ENCODE peak calls at places on chromosomes 3 and 15, in seven cellular contexts. One of them, this sample, is unnamed.

GRCh38 chr3:64619216-64619615 is 68.6 kb downstream of the ADAMTS9 start:
- DNase-seq in tibial nerve: no peak
- DNase-seq in iPS DF 6.9: no peak
- DNase-seq in MV-4-11: no peak
- DNase-seq in caudate nucleus: no peak
- DNase-seq in HFFc6: no peak
- DNase-seq in mesothelial cell of epicardium: no peak
- DNase-seq in this sample: no peak

GRCh38 chr3:143084856-143085731 is 34.5 kb upstream of the CHST2 start:
- DNase-seq in tibial nerve: no peak
- DNase-seq in iPS DF 6.9: no peak
- DNase-seq in MV-4-11: peak; percentile 92
- DNase-seq in caudate nucleus: no peak
- DNase-seq in HFFc6: peak; percentile 34
- DNase-seq in mesothelial cell of epicardium: no peak
- DNase-seq in this sample: peak; percentile 60

GRCh38 chr3:50068134-50068533 is 20.6 kb upstream of the RBM5 start:
- DNase-seq in tibial nerve: no peak
- DNase-seq in iPS DF 6.9: no peak
- DNase-seq in MV-4-11: no peak
- DNase-seq in caudate nucleus: no peak
- DNase-seq in HFFc6: peak; percentile 38
- DNase-seq in mesothelial cell of epicardium: no peak
- DNase-seq in this sample: peak; percentile 91

GRCh38 chr15:28989239-28989830 is 103.6 kb downstream of the APBA2 start:
- DNase-seq in tibial nerve: no peak
- DNase-seq in iPS DF 6.9: no peak
- DNase-seq in MV-4-11: peak; percentile 27
- DNase-seq in caudate nucleus: peak; percentile 80
- DNase-seq in HFFc6: no peak
- DNase-seq in mesothelial cell of epicardium: no peak
- DNase-seq in this sample: peak; percentile 12

GRCh38 chr15:44782516-44782915 is 46.2 kb downstream of the TRIM69 start:
- DNase-seq in tibial nerve: no peak
- DNase-seq in iPS DF 6.9: no peak
- DNase-seq in MV-4-11: no peak
- DNase-seq in caudate nucleus: no peak
- DNase-seq in HFFc6: no peak
- DNase-seq in mesothelial cell of epicardium: no peak
- DNase-seq in this sample: peak; percentile 23

GRCh38 chr15:38768970-38769369 is 204.4 kb upstream of the RASGRP1 start:
- DNase-seq in tibial nerve: peak; percentile 64
- DNase-seq in iPS DF 6.9: peak; percentile 13
- DNase-seq in MV-4-11: no peak
- DNase-seq in caudate nucleus: no peak
- DNase-seq in HFFc6: peak; percentile 39
- DNase-seq in mesothelial cell of epicardium: no peak
- DNase-seq in this sample: peak; percentile 19

GRCh38 chr15:25235391-25235790 is 203.4 kb downstream of the UBE3A start:
- DNase-seq in tibial nerve: no peak
- DNase-seq in iPS DF 6.9: no peak
- DNase-seq in MV-4-11: no peak
- DNase-seq in caudate nucleus: no peak
- DNase-seq in HFFc6: no peak
- DNase-seq in mesothelial cell of epicardium: no peak
- DNase-seq in this sample: no peak

GRCh38 chr3:45611619-45612018 is 17.1 kb downstream of the LIMD1 start:
- DNase-seq in tibial nerve: no peak
- DNase-seq in iPS DF 6.9: no peak
- DNase-seq in MV-4-11: no peak
- DNase-seq in caudate nucleus: peak; percentile 65
- DNase-seq in HFFc6: no peak
- DNase-seq in mesothelial cell of epicardium: no peak
- DNase-seq in this sample: no peak

GRCh38 chr3:56115698-56116097 is 352.6 kb downstream of the ERC2 start:
- DNase-seq in tibial nerve: no peak
- DNase-seq in iPS DF 6.9: peak; percentile 88
- DNase-seq in MV-4-11: no peak
- DNase-seq in caudate nucleus: no peak
- DNase-seq in HFFc6: no peak
- DNase-seq in mesothelial cell of epicardium: no peak
- DNase-seq in this sample: no peak

GRCh38 chr3:156818890-156819289 is 7.3 kb upstream of the LEKR1 start:
- DNase-seq in tibial nerve: no peak
- DNase-seq in iPS DF 6.9: no peak
- DNase-seq in MV-4-11: no peak
- DNase-seq in caudate nucleus: no peak
- DNase-seq in HFFc6: peak; percentile 66
- DNase-seq in mesothelial cell of epicardium: no peak
- DNase-seq in this sample: peak; percentile 88

GRCh38 chr3:141336672-141337522 is 31.4 kb upstream of the ZBTB38 start:
- DNase-seq in tibial nerve: no peak
- DNase-seq in iPS DF 6.9: no peak
- DNase-seq in MV-4-11: peak; percentile 94
- DNase-seq in caudate nucleus: no peak
- DNase-seq in HFFc6: peak; percentile 64
- DNase-seq in mesothelial cell of epicardium: no peak
- DNase-seq in this sample: peak; percentile 85

GRCh38 chr3:49872801-49873281 is 3.1 kb upstream of the CAMKV start:
- DNase-seq in tibial nerve: no peak
- DNase-seq in iPS DF 6.9: no peak
- DNase-seq in MV-4-11: peak; percentile 91
- DNase-seq in caudate nucleus: peak; percentile 27
- DNase-seq in HFFc6: no peak
- DNase-seq in mesothelial cell of epicardium: no peak
- DNase-seq in this sample: no peak

GRCh38 chr3:128931046-128931445 is 51.6 kb downstream of the ACAD9 start:
- DNase-seq in tibial nerve: no peak
- DNase-seq in iPS DF 6.9: no peak
- DNase-seq in MV-4-11: no peak
- DNase-seq in caudate nucleus: no peak
- DNase-seq in HFFc6: no peak
- DNase-seq in mesothelial cell of epicardium: no peak
- DNase-seq in this sample: no peak

GRCh38 chr15:57544840-57545239 is 46.9 kb upstream of the MYZAP start:
- DNase-seq in tibial nerve: no peak
- DNase-seq in iPS DF 6.9: no peak
- DNase-seq in MV-4-11: no peak
- DNase-seq in caudate nucleus: no peak
- DNase-seq in HFFc6: no peak
- DNase-seq in mesothelial cell of epicardium: no peak
- DNase-seq in this sample: no peak

GRCh38 chr3:154304116-154304786 is 20.0 kb downstream of the DHX36 start:
- DNase-seq in tibial nerve: no peak
- DNase-seq in iPS DF 6.9: no peak
- DNase-seq in MV-4-11: no peak
- DNase-seq in caudate nucleus: no peak
- DNase-seq in HFFc6: peak; percentile 49
- DNase-seq in mesothelial cell of epicardium: no peak
- DNase-seq in this sample: peak; percentile 34

GRCh38 chr3:128383316-128384235 is 83.1 kb downstream of the DNAJB8 start:
- DNase-seq in tibial nerve: peak; percentile 19
- DNase-seq in iPS DF 6.9: no peak
- DNase-seq in MV-4-11: peak; percentile 9
- DNase-seq in caudate nucleus: no peak
- DNase-seq in HFFc6: peak; percentile 53
- DNase-seq in mesothelial cell of epicardium: peak; percentile 69
- DNase-seq in this sample: peak; percentile 76

GRCh38 chr3:38574411-38575278 is 74.8 kb downstream of the SCN5A start:
- DNase-seq in tibial nerve: no peak
- DNase-seq in iPS DF 6.9: no peak
- DNase-seq in MV-4-11: peak; percentile 40
- DNase-seq in caudate nucleus: peak; percentile 59
- DNase-seq in HFFc6: peak; percentile 3
- DNase-seq in mesothelial cell of epicardium: no peak
- DNase-seq in this sample: no peak

GRCh38 chr3:197528190-197528589 is 27.6 kb downstream of the BDH1 start:
- DNase-seq in tibial nerve: no peak
- DNase-seq in iPS DF 6.9: no peak
- DNase-seq in MV-4-11: no peak
- DNase-seq in caudate nucleus: no peak
- DNase-seq in HFFc6: peak; percentile 19
- DNase-seq in mesothelial cell of epicardium: no peak
- DNase-seq in this sample: no peak

GRCh38 chr3:30227571-30228301 is 378.7 kb upstream of the TGFBR2 start:
- DNase-seq in tibial nerve: no peak
- DNase-seq in iPS DF 6.9: no peak
- DNase-seq in MV-4-11: peak; percentile 94
- DNase-seq in caudate nucleus: no peak
- DNase-seq in HFFc6: peak; percentile 88
- DNase-seq in mesothelial cell of epicardium: no peak
- DNase-seq in this sample: peak; percentile 88

GRCh38 chr3:32117324-32117723 is 10.9 kb downstream of the GPD1L start:
- DNase-seq in tibial nerve: no peak
- DNase-seq in iPS DF 6.9: no peak
- DNase-seq in MV-4-11: no peak
- DNase-seq in caudate nucleus: no peak
- DNase-seq in HFFc6: no peak
- DNase-seq in mesothelial cell of epicardium: no peak
- DNase-seq in this sample: no peak

GRCh38 chr15:34944946-34945345 is 24.6 kb downstream of the AQR start:
- DNase-seq in tibial nerve: no peak
- DNase-seq in iPS DF 6.9: no peak
- DNase-seq in MV-4-11: no peak
- DNase-seq in caudate nucleus: no peak
- DNase-seq in HFFc6: no peak
- DNase-seq in mesothelial cell of epicardium: no peak
- DNase-seq in this sample: peak; percentile 13

GRCh38 chr3:49855662-49856061 is 702 bp downstream of the TRAIP start:
- DNase-seq in tibial nerve: no peak
- DNase-seq in iPS DF 6.9: no peak
- DNase-seq in MV-4-11: no peak
- DNase-seq in caudate nucleus: no peak
- DNase-seq in HFFc6: no peak
- DNase-seq in mesothelial cell of epicardium: no peak
- DNase-seq in this sample: no peak